ENCODE peak calls at places on chromosomes 2 and 18, in seven cellular contexts. Y, V, A, P, I, D and G are unnamed samples.

GRCh38 chr2:236517463-236518077 is 52.1 kb upstream of the ACKR3 start:
- DNase-seq in Y (no peak), V (no peak), A (no peak), P (no peak), I (no peak), D (no peak), G (no peak)

GRCh38 chr2:47950340-47951280 is 44.3 kb upstream of the FBXO11 start:
- DNase-seq in Y (no peak), V (no peak), A (no peak), P (no peak), I (no peak), D (no peak), G (no peak)

GRCh38 chr2:85799215-85799956 is 45.6 kb downstream of the ATOH8 start:
- DNase-seq in Y (no peak), V (no peak), A (no peak), P (no peak), I (no peak), D (peak), G (peak)

GRCh38 chr2:128309341-128310093 is 9.2 kb downstream of the HS6ST1 start:
- DNase-seq in Y (peak), V (no peak), A (no peak), P (peak), I (no peak), D (peak), G (peak)

GRCh38 chr2:238294046-238294392 is 5.6 kb upstream of the PER2 start:
- DNase-seq in Y (no peak), V (no peak), A (no peak), P (no peak), I (no peak), D (no peak), G (no peak)

GRCh38 chr2:20706217-20706616 is 39.3 kb downstream of the GDF7 start:
- DNase-seq in Y (no peak), V (no peak), A (no peak), P (no peak), I (no peak), D (no peak), G (no peak)

GRCh38 chr2:67566292-67566691 is 169.2 kb downstream of the ETAA1 start:
- DNase-seq in Y (no peak), V (no peak), A (no peak), P (no peak), I (no peak), D (no peak), G (no peak)

GRCh38 chr2:120133572-120134244 is 89.5 kb downstream of the TMEM185B start:
- DNase-seq in Y (no peak), V (no peak), A (no peak), P (no peak), I (no peak), D (peak), G (no peak)

GRCh38 chr18:23970161-23971153 is 44.1 kb upstream of the TTC39C start:
- DNase-seq in Y (no peak), V (no peak), A (peak), P (no peak), I (no peak), D (no peak), G (no peak)

GRCh38 chr2:224645722-224646121 is 60.6 kb upstream of the CUL3 start:
- DNase-seq in Y (no peak), V (no peak), A (no peak), P (no peak), I (no peak), D (no peak), G (no peak)

GRCh38 chr2:86453838-86454237 is 12.7 kb downstream of the KDM3A start:
- DNase-seq in Y (no peak), V (peak), A (no peak), P (no peak), I (no peak), D (no peak), G (peak)

GRCh38 chr18:48529796-48530195 is 9.0 kb upstream of the CTIF start:
- DNase-seq in Y (no peak), V (no peak), A (no peak), P (no peak), I (no peak), D (peak), G (no peak)

GRCh38 chr2:241218131-241219029 is 29.9 kb downstream of the ANO7 start:
- DNase-seq in Y (peak), V (no peak), A (peak), P (peak), I (peak), D (peak), G (peak)

GRCh38 chr2:157292853-157293252 is 32.8 kb downstream of the ERMN start:
- DNase-seq in Y (no peak), V (no peak), A (no peak), P (no peak), I (no peak), D (no peak), G (no peak)

GRCh38 chr2:219448099-219448775 is 13.6 kb downstream of the SPEG start:
- DNase-seq in Y (no peak), V (no peak), A (no peak), P (no peak), I (peak), D (peak), G (no peak)

GRCh38 chr18:9822587-9822986 is 63.2 kb upstream of the TXNDC2 start:
- DNase-seq in Y (no peak), V (no peak), A (no peak), P (no peak), I (no peak), D (no peak), G (no peak)

GRCh38 chr2:206482123-206482522 is 38.8 kb downstream of the ADAM23 start:
- DNase-seq in Y (no peak), V (no peak), A (no peak), P (no peak), I (no peak), D (no peak), G (no peak)

GRCh38 chr2:146867472-146867986 is 977.3 kb upstream of the ACVR2A start:
- DNase-seq in Y (no peak), V (no peak), A (no peak), P (no peak), I (no peak), D (peak), G (no peak)

GRCh38 chr18:48229445-48230052 is 179.6 kb downstream of the ZBTB7C start:
- DNase-seq in Y (no peak), V (no peak), A (no peak), P (no peak), I (no peak), D (peak), G (no peak)

GRCh38 chr2:207528980-207529329 is 807 bp upstream of the CREB1 start:
- DNase-seq in Y (no peak), V (no peak), A (peak), P (no peak), I (peak), D (no peak), G (no peak)

GRCh38 chr2:11389048-11389413 is 44.6 kb upstream of the ROCK2 start:
- DNase-seq in Y (no peak), V (no peak), A (no peak), P (no peak), I (no peak), D (no peak), G (no peak)

GRCh38 chr2:185338104-185338503 is 400.5 kb upstream of the FSIP2 start:
- DNase-seq in Y (no peak), V (no peak), A (no peak), P (no peak), I (no peak), D (no peak), G (no peak)

GRCh38 chr2:66481100-66481549 is 46.2 kb downstream of the MEIS1 start:
- DNase-seq in Y (no peak), V (no peak), A (no peak), P (no peak), I (no peak), D (peak), G (no peak)

GRCh38 chr18:13382990-13383821 is 164.6 kb downstream of the LDLRAD4 start:
- DNase-seq in Y (no peak), V (no peak), A (no peak), P (no peak), I (no peak), D (peak), G (no peak)

GRCh38 chr18:14971461-14972185 is 223.7 kb downstream of the ANKRD30B start:
- DNase-seq in Y (no peak), V (no peak), A (no peak), P (no peak), I (no peak), D (no peak), G (no peak)

GRCh38 chr18:8142131-8142711 is 467.0 kb upstream of the RAB12 start:
- DNase-seq in Y (no peak), V (no peak), A (no peak), P (no peak), I (no peak), D (no peak), G (no peak)

GRCh38 chr2:221767106-221767878 is 195.2 kb upstream of the EPHA4 start:
- DNase-seq in Y (no peak), V (no peak), A (no peak), P (no peak), I (no peak), D (no peak), G (no peak)

GRCh38 chr18:22032392-22032961 is 136.9 kb upstream of the GATA6 start:
- DNase-seq in Y (no peak), V (no peak), A (no peak), P (no peak), I (no peak), D (peak), G (no peak)

GRCh38 chr18:8454136-8454535 is 155.1 kb upstream of the RAB12 start:
- DNase-seq in Y (no peak), V (no peak), A (no peak), P (no peak), I (no peak), D (no peak), G (no peak)

GRCh38 chr2:128500136-128500800 is 181.6 kb upstream of the HS6ST1 start:
- DNase-seq in Y (no peak), V (no peak), A (no peak), P (no peak), I (no peak), D (peak), G (peak)

GRCh38 chr2:15763106-15763821 is 171.6 kb downstream of the DDX1 start:
- DNase-seq in Y (no peak), V (no peak), A (no peak), P (no peak), I (no peak), D (no peak), G (no peak)

GRCh38 chr2:233165543-233165894 is 86.0 kb upstream of the ATG16L1 start:
- DNase-seq in Y (no peak), V (no peak), A (no peak), P (no peak), I (no peak), D (no peak), G (no peak)

GRCh38 chr18:60202702-60203101 is 169.9 kb downstream of the MC4R start:
- DNase-seq in Y (no peak), V (no peak), A (no peak), P (no peak), I (no peak), D (no peak), G (no peak)

GRCh38 chr2:31413876-31414550 is 529 bp downstream of the XDH start:
- DNase-seq in Y (no peak), V (no peak), A (no peak), P (no peak), I (no peak), D (no peak), G (no peak)

GRCh38 chr2:31415421-31415820 is 879 bp upstream of the XDH start:
- DNase-seq in Y (no peak), V (no peak), A (no peak), P (no peak), I (no peak), D (no peak), G (no peak)

GRCh38 chr2:31413025-31413424 is 1.5 kb downstream of the XDH start:
- DNase-seq in Y (no peak), V (no peak), A (no peak), P (no peak), I (no peak), D (no peak), G (no peak)

GRCh38 chr2:31411771-31412170 is 2.8 kb downstream of the XDH start:
- DNase-seq in Y (no peak), V (no peak), A (no peak), P (no peak), I (no peak), D (no peak), G (no peak)

GRCh38 chr2:31414601-31415241 is at the start of gene XDH:
- DNase-seq in Y (no peak), V (no peak), A (no peak), P (no peak), I (no peak), D (no peak), G (no peak)
- H3K27ac ChIP-seq in Y (no peak), V (peak), A (no peak), P (no peak), I (no peak), D (no peak), G (no peak)

GRCh38 chr2:188813846-188814245 is 160.3 kb upstream of the COL3A1 start:
- DNase-seq in Y (no peak), V (no peak), A (no peak), P (no peak), I (peak), D (no peak), G (peak)

GRCh38 chr2:188811522-188811921 is 162.7 kb upstream of the COL3A1 start:
- DNase-seq in Y (no peak), V (no peak), A (no peak), P (no peak), I (no peak), D (no peak), G (no peak)

GRCh38 chr2:188813315-188813714 is 160.9 kb upstream of the COL3A1 start:
- DNase-seq in Y (no peak), V (no peak), A (no peak), P (no peak), I (no peak), D (no peak), G (no peak)

GRCh38 chr2:188808921-188809320 is 165.3 kb upstream of the COL3A1 start:
- DNase-seq in Y (no peak), V (no peak), A (no peak), P (no peak), I (no peak), D (no peak), G (no peak)

GRCh38 chr2:188810591-188810990 is 163.6 kb upstream of the COL3A1 start:
- DNase-seq in Y (no peak), V (no peak), A (no peak), P (no peak), I (no peak), D (no peak), G (no peak)
- H3K27ac ChIP-seq in Y (no peak), V (no peak), A (no peak), P (no peak), I (peak), D (no peak), G (no peak)

GRCh38 chr2:174485763-174486613 is 841 bp downstream of the GPR155 start:
- DNase-seq in Y (peak), V (peak), A (peak), P (peak), I (peak), D (peak), G (peak)

GRCh38 chr2:174486614-174487535 is at the start of gene GPR155:
- DNase-seq in Y (peak), V (peak), A (peak), P (peak), I (peak), D (peak), G (peak)

GRCh38 chr2:174484573-174484972 is 2.3 kb downstream of the GPR155 start:
- DNase-seq in Y (no peak), V (no peak), A (no peak), P (no peak), I (no peak), D (no peak), G (no peak)

GRCh38 chr2:174490032-174490431 is 3.2 kb upstream of the GPR155 start:
- DNase-seq in Y (no peak), V (no peak), A (no peak), P (no peak), I (no peak), D (no peak), G (no peak)

GRCh38 chr2:174487536-174488162 is 820 bp upstream of the GPR155 start:
- DNase-seq in Y (no peak), V (no peak), A (no peak), P (no peak), I (no peak), D (no peak), G (no peak)
- H3K27ac ChIP-seq in Y (peak), V (peak), A (peak), P (peak), I (no peak), D (no peak), G (peak)

GRCh38 chr2:26178746-26179436 is 6.0 kb downstream of the GAREM2 start:
- DNase-seq in Y (no peak), V (peak), A (no peak), P (peak), I (no peak), D (peak), G (no peak)
- H3K27ac ChIP-seq in Y (peak), V (no peak), A (no peak), P (peak), I (no peak), D (peak), G (no peak)

DNA sequence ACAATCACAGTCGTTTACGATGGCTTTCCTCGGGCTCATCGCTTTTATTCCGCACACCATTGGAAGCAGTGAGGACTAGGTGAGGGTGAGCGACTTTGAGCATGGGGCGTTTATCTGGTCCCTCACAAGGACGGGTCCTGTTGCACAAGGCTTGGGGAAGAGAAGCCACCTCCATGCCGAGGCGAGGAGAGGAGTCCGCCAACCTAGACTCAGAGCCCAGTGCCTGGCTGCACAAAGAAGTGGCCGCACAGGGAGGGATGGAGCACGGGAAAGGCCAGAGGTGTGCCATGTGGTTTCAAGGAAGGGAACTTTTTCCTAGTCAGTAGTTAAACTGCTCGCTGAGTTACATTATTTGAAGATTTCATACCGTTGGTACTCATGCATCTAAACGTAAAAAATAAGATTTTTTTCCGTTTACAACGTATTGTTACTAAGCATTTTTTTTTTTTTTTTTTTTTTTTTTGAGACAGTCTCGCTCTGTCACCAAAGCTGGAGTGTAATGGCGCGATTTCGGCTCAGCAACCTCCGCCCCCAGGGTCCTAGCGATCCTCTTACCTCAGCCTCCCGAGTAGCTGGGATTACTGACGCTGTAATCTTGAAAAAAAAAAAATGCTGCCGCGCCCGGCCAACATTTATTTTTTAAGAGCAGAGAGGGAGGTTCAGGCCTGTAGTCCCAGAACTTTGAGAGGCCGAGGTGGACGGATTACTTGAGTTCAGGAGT is 868 bp upstream of the CYP27C1 start:
- DNase-seq in Y (no peak), V (no peak), A (no peak), P (no peak), I (no peak), D (peak), G (no peak)
- H3K27ac ChIP-seq in Y (no peak), V (no peak), A (no peak), P (no peak), I (no peak), D (peak), G (no peak)

DNA sequence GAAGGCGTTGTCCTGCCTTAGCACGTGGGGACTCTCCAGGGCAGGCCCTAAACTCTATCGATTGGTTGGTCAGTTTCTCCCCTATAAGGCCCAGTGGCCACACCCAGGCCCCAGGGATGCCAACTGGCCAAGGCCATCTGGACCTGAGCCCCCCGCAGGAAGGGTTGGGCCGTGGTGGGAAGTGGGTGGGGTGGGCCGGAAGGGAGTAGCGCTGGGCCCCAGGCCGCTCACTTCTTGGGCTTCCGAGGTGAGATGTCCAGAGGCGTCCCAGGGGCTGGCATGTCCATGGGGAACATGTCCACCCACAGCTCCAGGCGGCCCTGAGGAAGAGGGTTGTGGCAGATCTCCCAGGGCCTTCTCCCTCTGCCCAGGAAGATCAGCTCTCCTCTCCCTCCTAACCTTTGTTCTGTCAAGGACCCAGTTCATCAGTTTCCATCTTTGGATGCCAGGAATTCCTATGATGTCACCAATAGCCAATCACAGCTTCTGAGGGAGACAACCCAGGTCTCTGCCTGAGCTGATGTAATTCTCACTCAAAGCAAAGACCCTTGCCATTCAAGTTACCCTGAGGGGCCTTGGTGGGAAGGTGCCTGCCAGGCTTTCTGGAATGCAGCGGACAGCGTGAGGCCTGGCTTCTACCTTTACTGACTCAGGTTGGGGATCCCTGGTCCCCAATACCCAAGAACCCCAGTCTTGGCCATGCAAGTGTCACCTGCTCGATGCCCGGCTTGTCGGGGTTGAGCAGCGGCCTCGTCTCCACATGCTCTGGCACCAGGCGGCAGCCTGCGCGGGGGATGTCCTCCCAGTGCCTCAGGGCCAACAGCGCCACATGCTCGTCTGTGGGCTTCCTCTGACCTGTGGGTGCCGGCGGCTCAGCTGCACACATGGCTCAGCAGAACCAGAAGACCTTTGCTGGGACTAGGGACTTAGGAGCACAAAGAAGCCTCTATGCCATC is 14.4 kb downstream of the OTOF start:
- DNase-seq in Y (no peak), V (no peak), A (no peak), P (no peak), I (peak), D (peak), G (peak)
- H3K27ac ChIP-seq in Y (no peak), V (no peak), A (no peak), P (no peak), I (no peak), D (no peak), G (no peak)

GRCh38 chr2:111972955-111973565 is 74.7 kb downstream of the MERTK start:
- DNase-seq in Y (no peak), V (no peak), A (no peak), P (no peak), I (peak), D (no peak), G (no peak)

GRCh38 chr2:111970453-111970852 is 72.0 kb downstream of the MERTK start:
- DNase-seq in Y (no peak), V (no peak), A (no peak), P (no peak), I (no peak), D (no peak), G (no peak)

GRCh38 chr2:111975819-111976218 is 77.4 kb downstream of the MERTK start:
- DNase-seq in Y (no peak), V (no peak), A (no peak), P (no peak), I (no peak), D (no peak), G (no peak)

GRCh38 chr2:111975053-111975552 is 76.7 kb downstream of the MERTK start:
- DNase-seq in Y (no peak), V (no peak), A (no peak), P (no peak), I (peak), D (no peak), G (no peak)

DNA sequence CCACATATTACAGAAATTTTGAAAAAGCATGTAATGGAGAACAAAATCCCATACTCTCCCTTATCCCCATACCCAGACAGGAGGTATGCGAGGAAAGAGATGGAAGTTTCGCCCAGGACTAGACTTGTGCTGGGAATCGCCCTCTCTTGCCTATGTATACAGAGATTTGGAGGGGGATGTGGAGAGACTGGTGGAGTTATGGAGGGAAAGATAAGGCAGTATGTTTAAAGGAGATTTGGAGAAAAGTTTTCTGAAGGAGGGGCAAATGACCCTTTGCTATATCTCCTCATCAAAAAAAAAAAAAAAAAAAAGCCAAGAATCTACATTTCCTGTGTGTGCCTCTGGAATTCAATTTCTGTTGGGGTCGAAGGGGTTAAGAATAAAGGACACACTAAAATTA is 75.3 kb downstream of the MERTK start:
- DNase-seq in Y (no peak), V (no peak), A (no peak), P (no peak), I (no peak), D (no peak), G (no peak)
- H3K27ac ChIP-seq in Y (no peak), V (no peak), A (no peak), P (peak), I (peak), D (no peak), G (no peak)